ENCODE peak calls at places on chromosomes 16 and 17, in ten cellular contexts. K is GM23338, M is transverse colon, C is H1, E is stomach, U is breast epithelium, B is GM12891, X is sigmoid colon, Y is spleen, F is GM12892. D is an unnamed sample.

GRCh38 chr17:76710863-76711611 is at the start of gene MXRA7:
- DNase-seq in B (peak), X (peak), U (peak), M (peak), F (peak), C (peak), E (peak), Y (peak), K (peak), D (no peak)

GRCh38 chr17:50677851-50678375 is 29.8 kb downstream of the ANKRD40 start:
- DNase-seq in Y (no peak), F (no peak), C (no peak), M (no peak), E (no peak), U (no peak), X (no peak), K (no peak), B (no peak), D (no peak)

GRCh38 chr17:59853168-59853918 is 39.4 kb downstream of the TUBD1 start:
- DNase-seq in E (peak), K (peak), F (no peak), B (peak), U (no peak), C (no peak), M (peak), X (peak), Y (peak), D (no peak)

GRCh38 chr17:17749025-17749772 is 67.9 kb downstream of the RAI1 start:
- DNase-seq in K (peak), B (no peak), E (no peak), X (no peak), M (no peak), U (no peak), F (no peak), Y (peak), C (peak), D (no peak)

GRCh38 chr17:50908860-50909764 is 43.0 kb upstream of the TOB1 start:
- DNase-seq in X (no peak), U (peak), E (peak), F (no peak), B (no peak), C (peak), M (no peak), Y (peak), K (peak), D (no peak)

GRCh38 chr16:69366431-69366830 is 14.8 kb upstream of the TMED6 start:
- DNase-seq in E (no peak), B (no peak), F (no peak), K (no peak), X (no peak), Y (no peak), U (no peak), M (no peak), C (no peak), D (no peak)

GRCh38 chr16:78460428-78460827 is 361.0 kb downstream of the WWOX start:
- DNase-seq in U (no peak), E (no peak), B (no peak), M (no peak), K (no peak), X (no peak), Y (no peak), C (no peak), F (no peak), D (no peak)

GRCh38 chr17:202501-202951 is 21.1 kb upstream of the DOC2B start:
- DNase-seq in Y (peak), X (peak), M (no peak), F (no peak), C (no peak), E (no peak), U (no peak), B (no peak), K (no peak), D (no peak)

GRCh38 chr16:30004424-30004776 is 6.4 kb downstream of the DOC2A start:
- DNase-seq in M (no peak), K (peak), C (no peak), Y (peak), X (no peak), E (peak), B (no peak), U (no peak), F (no peak), D (no peak)

GRCh38 chr16:17225551-17225950 is 245.2 kb downstream of the XYLT1 start:
- DNase-seq in B (no peak), M (no peak), Y (no peak), C (no peak), U (no peak), F (no peak), K (no peak), X (no peak), E (no peak), D (no peak)

GRCh38 chr16:85372627-85373372 is 240.3 kb upstream of the GSE1 start:
- DNase-seq in K (no peak), X (peak), C (no peak), M (no peak), U (no peak), Y (no peak), E (peak), B (no peak), F (no peak), D (no peak)

GRCh38 chr16:25553711-25554436 is 137.9 kb upstream of the HS3ST4 start:
- DNase-seq in C (no peak), E (no peak), B (no peak), M (no peak), F (no peak), Y (no peak), X (no peak), U (no peak), K (no peak), D (no peak)

GRCh38 chr16:8686031-8686621 is 11.7 kb downstream of the ABAT start:
- DNase-seq in C (no peak), U (peak), X (no peak), M (peak), Y (peak), F (no peak), B (no peak), E (peak), K (no peak), D (no peak)

GRCh38 chr17:27633312-27634025 is 2.5 kb downstream of the LGALS9 start:
- DNase-seq in U (no peak), Y (peak), X (no peak), B (no peak), E (no peak), M (peak), K (no peak), F (no peak), C (no peak), D (no peak)

GRCh38 chr16:8576141-8577004 is 13.9 kb downstream of the TMEM114 start:
- DNase-seq in X (no peak), K (no peak), M (no peak), B (no peak), F (no peak), Y (no peak), C (no peak), E (no peak), U (no peak), D (peak)

GRCh38 chr16:82748026-82748425 is 121.3 kb downstream of the CDH13 start:
- DNase-seq in M (no peak), B (no peak), F (no peak), U (no peak), X (no peak), E (no peak), C (no peak), K (no peak), Y (no peak), D (no peak)

GRCh38 chr17:43399839-43400328 is 1.1 kb downstream of the ARL4D start:
- DNase-seq in U (no peak), E (no peak), X (peak), C (no peak), Y (no peak), F (no peak), M (no peak), K (no peak), B (no peak), D (no peak)

GRCh38 chr17:65078441-65079160 is 22.1 kb upstream of the GNA13 start:
- DNase-seq in F (no peak), E (peak), Y (no peak), B (no peak), X (peak), C (no peak), K (no peak), M (no peak), U (no peak), D (no peak)

GRCh38 chr17:45248132-45248936 is 13.6 kb downstream of the SPATA32 start:
- DNase-seq in K (peak), M (peak), F (peak), E (peak), U (peak), C (no peak), Y (peak), X (no peak), B (peak), D (no peak)

GRCh38 chr17:45244725-45245656 is 16.9 kb downstream of the SPATA32 start:
- DNase-seq in F (no peak), E (no peak), K (no peak), X (no peak), B (no peak), M (no peak), C (no peak), Y (no peak), U (no peak), D (no peak)

GRCh38 chr17:45247429-45248131 is 14.3 kb downstream of the SPATA32 start:
- DNase-seq in U (peak), K (peak), F (peak), B (peak), X (peak), E (peak), Y (peak), M (peak), C (peak), D (no peak)

GRCh38 chr17:45246338-45246737 is 15.6 kb downstream of the SPATA32 start:
- DNase-seq in E (no peak), C (no peak), K (no peak), M (no peak), U (no peak), Y (no peak), F (no peak), B (no peak), X (no peak), D (no peak)

DNA sequence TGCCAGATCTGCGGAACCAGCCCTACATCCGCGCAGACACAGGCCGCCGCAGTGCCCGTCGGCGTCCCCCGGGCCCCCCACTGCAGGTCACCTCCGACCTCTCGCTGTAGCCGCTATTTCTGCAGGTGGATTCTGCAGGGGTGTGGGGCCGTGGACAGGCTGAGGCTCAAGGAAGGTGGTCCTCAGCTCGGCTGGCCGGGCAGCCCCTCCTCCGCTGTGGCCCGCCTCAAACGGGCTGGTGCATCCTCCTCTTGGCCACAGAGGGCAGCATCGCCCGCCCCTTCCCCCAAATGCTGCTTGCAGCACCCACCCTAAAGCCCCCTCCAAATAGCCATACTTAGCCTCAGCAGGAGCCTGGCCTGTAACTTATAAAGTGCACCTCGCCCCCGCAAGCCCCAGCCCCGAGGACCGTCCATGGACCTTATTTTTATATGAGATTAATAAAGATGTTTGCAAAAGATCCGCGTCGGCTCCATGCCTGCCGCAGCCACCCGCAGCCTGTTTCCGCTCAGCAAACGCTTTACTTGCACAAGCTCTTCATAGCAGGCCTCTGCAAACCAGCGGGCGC is 14.9 kb downstream of the SPATA32 start:
- DNase-seq in F (no peak), Y (peak), M (no peak), X (no peak), K (peak), E (no peak), C (peak), B (peak), U (no peak), D (no peak)
- TF ChIP-seq POLR2AphosphoS5 in F (no peak), Y (no peak), M (no peak), X (no peak), K (no peak), E (no peak), C (no peak), B (no peak), U (no peak), D (no peak)

GRCh38 chr16:70705056-70705455 is 19.2 kb upstream of the MTSS2 start:
- DNase-seq in E (no peak), F (no peak), Y (no peak), B (no peak), X (no peak), K (no peak), M (no peak), U (no peak), C (no peak), D (no peak)

GRCh38 chr16:70709457-70709856 is 23.6 kb upstream of the MTSS2 start:
- DNase-seq in E (no peak), Y (no peak), U (no peak), C (no peak), K (no peak), M (no peak), B (no peak), X (no peak), F (no peak), D (no peak)

GRCh38 chr16:70704586-70704985 is 18.7 kb upstream of the MTSS2 start:
- DNase-seq in C (no peak), U (no peak), X (no peak), M (no peak), B (no peak), F (no peak), K (no peak), E (no peak), Y (no peak), D (no peak)

GRCh38 chr16:70708381-70709253 is 22.8 kb upstream of the MTSS2 start:
- DNase-seq in K (peak), C (no peak), X (no peak), M (no peak), E (no peak), B (no peak), F (no peak), Y (no peak), U (no peak), D (no peak)

DNA sequence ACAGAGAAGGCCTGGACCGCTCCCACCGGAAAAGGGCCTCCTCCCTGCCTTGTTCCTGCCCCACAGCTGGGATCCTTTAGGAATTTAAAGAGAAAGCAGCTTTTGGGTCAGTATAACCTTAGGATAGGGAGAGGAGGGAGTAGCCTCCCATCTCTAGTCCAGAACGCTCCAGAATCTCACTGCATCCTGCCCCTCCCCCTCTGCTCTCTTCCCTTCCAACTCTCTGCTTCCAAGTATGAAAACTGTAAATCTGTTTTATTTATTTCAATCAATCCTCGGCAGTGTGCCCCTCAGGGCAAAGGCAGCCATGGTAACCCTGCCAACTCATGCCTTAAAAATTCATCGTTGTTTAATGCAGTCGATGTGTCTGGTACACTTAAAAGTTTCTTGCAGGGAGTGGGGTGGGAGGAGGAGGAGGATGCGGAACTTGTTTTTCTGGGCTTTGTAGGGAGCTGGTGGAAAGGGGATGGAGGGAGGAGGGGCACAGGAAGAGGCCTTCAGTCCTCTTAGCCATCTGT is 21.2 kb upstream of the MTSS2 start:
- DNase-seq in C (no peak), Y (no peak), M (no peak), U (peak), B (no peak), F (no peak), X (peak), K (no peak), E (no peak), D (no peak)
- TF ChIP-seq POLR2AphosphoS5 in C (no peak), Y (peak), M (peak), U (no peak), B (no peak), F (no peak), X (peak), K (no peak), E (peak), D (no peak)

DNA sequence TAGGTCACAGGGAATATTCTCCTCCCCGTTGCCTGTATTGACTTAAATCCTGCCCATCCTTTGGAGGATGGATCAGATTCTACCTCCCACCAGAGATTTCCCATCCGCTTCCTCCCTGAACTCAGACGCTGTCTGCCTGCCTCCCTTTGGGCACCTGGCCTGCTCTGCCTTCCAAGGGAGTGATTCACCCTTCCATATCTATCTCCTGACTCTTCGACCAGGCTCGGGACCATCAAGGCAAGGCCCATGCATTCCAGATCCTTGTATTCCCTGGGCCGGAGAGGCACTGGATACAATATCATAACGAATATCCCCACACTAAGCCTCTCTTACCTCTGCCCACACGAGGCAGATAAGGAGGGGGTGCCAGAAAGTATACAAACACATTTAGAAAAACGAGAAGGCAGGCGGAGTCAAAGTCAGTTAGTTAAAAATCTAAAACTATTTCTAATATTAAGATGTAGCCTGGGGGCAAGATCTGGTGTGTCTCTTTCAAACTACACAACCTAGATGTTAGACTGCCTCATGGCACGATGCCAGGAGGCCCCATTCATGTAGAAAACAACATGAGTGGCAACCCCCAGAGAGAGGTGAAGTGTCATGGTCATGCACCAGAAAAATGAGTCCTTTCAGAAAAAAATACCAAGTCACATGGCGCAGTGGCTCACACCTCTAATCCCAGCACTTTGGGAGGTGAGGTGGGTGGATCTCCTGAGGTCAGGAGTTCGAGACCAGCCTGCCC is 9.2 kb downstream of the PMP22 start:
- DNase-seq in Y (peak), X (no peak), U (no peak), B (no peak), E (no peak), M (no peak), K (no peak), C (no peak), F (no peak), D (no peak)
- TF ChIP-seq POLR2AphosphoS5 in Y (no peak), X (peak), U (no peak), B (no peak), E (no peak), M (no peak), K (no peak), C (no peak), F (no peak), D (no peak)

GRCh38 chr17:4250887-4251286 is 12.9 kb downstream of the ANKFY1 start:
- DNase-seq in M (no peak), C (no peak), K (no peak), B (no peak), U (no peak), E (no peak), F (no peak), X (no peak), Y (no peak), D (no peak)

GRCh38 chr17:4247361-4247980 is 16.3 kb downstream of the ANKFY1 start:
- DNase-seq in C (no peak), F (no peak), X (no peak), B (no peak), Y (no peak), E (no peak), K (no peak), U (no peak), M (peak), D (no peak)

GRCh38 chr17:4247981-4248388 is 15.8 kb downstream of the ANKFY1 start:
- DNase-seq in C (no peak), Y (no peak), B (no peak), M (peak), X (no peak), F (no peak), U (peak), K (peak), E (peak), D (no peak)

GRCh38 chr17:4248504-4249277 is 15.1 kb downstream of the ANKFY1 start:
- DNase-seq in F (no peak), U (peak), Y (no peak), X (no peak), E (no peak), B (no peak), C (no peak), M (no peak), K (no peak), D (no peak)

DNA sequence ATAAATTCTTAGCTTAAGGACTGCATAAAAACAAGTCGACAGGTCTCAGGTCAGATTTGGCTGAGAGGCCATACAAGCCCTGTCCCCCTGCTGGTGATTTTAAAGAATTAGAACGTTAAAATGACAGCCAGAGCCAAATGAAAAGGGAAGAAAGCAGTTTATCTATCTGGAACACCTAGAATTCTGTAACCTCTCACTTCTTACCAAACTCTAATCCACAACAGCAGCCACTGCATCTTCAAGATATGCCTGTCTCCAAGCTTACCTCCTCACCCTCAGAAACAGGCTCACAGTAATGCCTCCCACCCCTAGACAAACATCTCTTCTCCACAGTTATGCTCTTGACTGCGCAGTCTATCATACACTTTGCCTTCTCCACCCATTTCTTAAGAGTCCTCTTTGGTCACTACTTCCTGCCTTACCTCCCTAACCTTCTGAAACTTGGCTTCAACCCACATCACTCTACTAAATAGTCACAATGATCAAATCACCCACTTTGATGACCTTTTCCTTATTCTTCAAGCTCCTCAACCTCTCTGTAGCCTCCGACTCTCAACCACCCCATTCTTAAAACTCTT is 14.2 kb downstream of the ANKFY1 start:
- DNase-seq in E (no peak), M (no peak), Y (no peak), U (no peak), X (no peak), B (peak), F (no peak), K (peak), C (no peak), D (no peak)
- TF ChIP-seq POLR2AphosphoS5 in E (no peak), M (no peak), Y (no peak), U (no peak), X (no peak), B (no peak), F (no peak), K (no peak), C (no peak), D (no peak)

GRCh38 chr17:10743316-10744009 is 13.6 kb upstream of the TMEM220 start:
- DNase-seq in X (peak), Y (no peak), U (no peak), K (no peak), E (no peak), C (no peak), F (no peak), M (no peak), B (no peak), D (no peak)
- TF ChIP-seq POLR2AphosphoS5 in X (no peak), Y (no peak), U (no peak), K (no peak), E (no peak), C (no peak), F (no peak), M (no peak), B (no peak), D (no peak)